ENCODE peak calls at places on chromosomes 2 and 18, in ten cellular contexts. One of them, this sample, is unnamed. For H3K4me1 and H3K9me3, the result is how much of the 10 kb centered on the place peaks cover.

GRCh38 chr2:56754066-56754615 is 570.4 kb downstream of the CCDC85A start:
- DNase-seq in IMR-90: no peak
- DNase-seq in aorta: no peak
- DNase-seq in heart left ventricle: no peak
- DNase-seq in ovary: no peak
- DNase-seq in mesenchymal stem cell: no peak
- DNase-seq in prostate gland: no peak
- DNase-seq in A549: no peak
- DNase-seq in mammary epithelial cell: no peak
- DNase-seq in GM23248: no peak
- DNase-seq in this sample: no peak

GRCh38 chr18:666177-666576 is 8.7 kb downstream of the TYMS start:
- DNase-seq in prostate gland: no peak
- DNase-seq in aorta: no peak
- DNase-seq in mammary epithelial cell: no peak
- DNase-seq in IMR-90: no peak
- DNase-seq in heart left ventricle: no peak
- DNase-seq in mesenchymal stem cell: no peak
- DNase-seq in GM23248: peak
- DNase-seq in A549: no peak
- DNase-seq in ovary: no peak
- DNase-seq in this sample: no peak

GRCh38 chr2:143629344-143629743 is 500.1 kb downstream of the ARHGAP15 start:
- DNase-seq in A549: no peak
- DNase-seq in ovary: no peak
- DNase-seq in heart left ventricle: no peak
- DNase-seq in aorta: no peak
- DNase-seq in GM23248: peak
- DNase-seq in prostate gland: no peak
- DNase-seq in mammary epithelial cell: no peak
- DNase-seq in IMR-90: peak
- DNase-seq in mesenchymal stem cell: peak
- DNase-seq in this sample: no peak

GRCh38 chr2:71618327-71619113 is 165.2 kb downstream of the DYSF start:
- DNase-seq in ovary: peak
- DNase-seq in IMR-90: no peak
- DNase-seq in A549: no peak
- DNase-seq in heart left ventricle: peak
- DNase-seq in prostate gland: peak
- DNase-seq in aorta: peak
- DNase-seq in mammary epithelial cell: no peak
- DNase-seq in GM23248: no peak
- DNase-seq in mesenchymal stem cell: peak
- DNase-seq in this sample: no peak

GRCh38 chr2:18922276-18922675 is 332.9 kb upstream of the NT5C1B start:
- DNase-seq in ovary: no peak
- DNase-seq in IMR-90: peak
- DNase-seq in prostate gland: no peak
- DNase-seq in mammary epithelial cell: no peak
- DNase-seq in aorta: no peak
- DNase-seq in GM23248: peak
- DNase-seq in mesenchymal stem cell: no peak
- DNase-seq in A549: no peak
- DNase-seq in heart left ventricle: no peak
- DNase-seq in this sample: no peak

GRCh38 chr2:173986805-173987204 is 21.6 kb upstream of the SP3 start:
- DNase-seq in A549: no peak
- DNase-seq in mammary epithelial cell: no peak
- DNase-seq in IMR-90: peak
- DNase-seq in prostate gland: no peak
- DNase-seq in mesenchymal stem cell: peak
- DNase-seq in heart left ventricle: no peak
- DNase-seq in aorta: no peak
- DNase-seq in GM23248: peak
- DNase-seq in ovary: no peak
- DNase-seq in this sample: no peak

GRCh38 chr18:24499814-24500601 is 39.6 kb downstream of the HRH4 start:
- DNase-seq in IMR-90: peak
- DNase-seq in prostate gland: no peak
- DNase-seq in A549: no peak
- DNase-seq in aorta: no peak
- DNase-seq in heart left ventricle: no peak
- DNase-seq in ovary: no peak
- DNase-seq in mesenchymal stem cell: no peak
- DNase-seq in mammary epithelial cell: no peak
- DNase-seq in GM23248: peak
- DNase-seq in this sample: no peak

GRCh38 chr18:46148810-46149209 is 44.6 kb downstream of the HAUS1 start:
- DNase-seq in IMR-90: peak
- DNase-seq in heart left ventricle: no peak
- DNase-seq in mesenchymal stem cell: peak
- DNase-seq in A549: peak
- DNase-seq in aorta: no peak
- DNase-seq in prostate gland: peak
- DNase-seq in mammary epithelial cell: peak
- DNase-seq in ovary: no peak
- DNase-seq in GM23248: peak
- DNase-seq in this sample: peak

GRCh38 chr2:156021326-156022040 is 311.0 kb downstream of the NR4A2 start:
- DNase-seq in mesenchymal stem cell: no peak
- DNase-seq in mammary epithelial cell: peak
- DNase-seq in A549: no peak
- DNase-seq in aorta: no peak
- DNase-seq in GM23248: no peak
- DNase-seq in IMR-90: no peak
- DNase-seq in ovary: no peak
- DNase-seq in heart left ventricle: no peak
- DNase-seq in prostate gland: peak
- DNase-seq in this sample: peak

GRCh38 chr18:59802031-59802430 is 97.8 kb upstream of the PMAIP1 start:
- DNase-seq in GM23248: no peak
- DNase-seq in mesenchymal stem cell: no peak
- DNase-seq in IMR-90: no peak
- DNase-seq in aorta: no peak
- DNase-seq in mammary epithelial cell: no peak
- DNase-seq in ovary: no peak
- DNase-seq in prostate gland: no peak
- DNase-seq in A549: no peak
- DNase-seq in heart left ventricle: no peak
- DNase-seq in this sample: no peak

GRCh38 chr2:190804182-190804795 is 76.3 kb upstream of the GLS start:
- DNase-seq in GM23248: peak
- DNase-seq in A549: no peak
- DNase-seq in prostate gland: no peak
- DNase-seq in mammary epithelial cell: no peak
- DNase-seq in aorta: no peak
- DNase-seq in IMR-90: peak
- DNase-seq in ovary: no peak
- DNase-seq in mesenchymal stem cell: peak
- DNase-seq in heart left ventricle: no peak
- DNase-seq in this sample: peak

GRCh38 chr2:182597570-182597969 is 118.5 kb upstream of the DNAJC10 start:
- DNase-seq in prostate gland: no peak
- DNase-seq in mesenchymal stem cell: no peak
- DNase-seq in IMR-90: no peak
- DNase-seq in heart left ventricle: no peak
- DNase-seq in ovary: no peak
- DNase-seq in A549: no peak
- DNase-seq in aorta: no peak
- DNase-seq in mammary epithelial cell: no peak
- DNase-seq in GM23248: no peak
- DNase-seq in this sample: no peak

GRCh38 chr2:45072064-45072861 is 63.0 kb upstream of the SIX2 start:
- DNase-seq in GM23248: no peak
- DNase-seq in IMR-90: no peak
- DNase-seq in mammary epithelial cell: no peak
- DNase-seq in aorta: no peak
- DNase-seq in heart left ventricle: no peak
- DNase-seq in mesenchymal stem cell: no peak
- DNase-seq in prostate gland: no peak
- DNase-seq in A549: no peak
- DNase-seq in ovary: no peak
- DNase-seq in this sample: no peak

GRCh38 chr2:70710276-70710675 is 57.7 kb downstream of the ADD2 start:
- DNase-seq in IMR-90: no peak
- DNase-seq in GM23248: no peak
- DNase-seq in heart left ventricle: no peak
- DNase-seq in ovary: no peak
- DNase-seq in mesenchymal stem cell: no peak
- DNase-seq in prostate gland: no peak
- DNase-seq in A549: no peak
- DNase-seq in mammary epithelial cell: no peak
- DNase-seq in aorta: no peak
- DNase-seq in this sample: no peak

GRCh38 chr2:179861777-179862117 is 335 bp upstream of the ZNF385B start:
- DNase-seq in mammary epithelial cell: peak
- DNase-seq in A549: no peak
- DNase-seq in IMR-90: peak
- DNase-seq in aorta: no peak
- DNase-seq in heart left ventricle: no peak
- DNase-seq in GM23248: peak
- DNase-seq in mesenchymal stem cell: peak
- DNase-seq in ovary: no peak
- DNase-seq in prostate gland: no peak
- DNase-seq in this sample: no peak

GRCh38 chr2:222309361-222309760 is 10.6 kb upstream of the PAX3 start:
- DNase-seq in heart left ventricle: no peak
- DNase-seq in ovary: no peak
- DNase-seq in mammary epithelial cell: no peak
- DNase-seq in IMR-90: no peak
- DNase-seq in mesenchymal stem cell: no peak
- DNase-seq in A549: no peak
- DNase-seq in prostate gland: no peak
- DNase-seq in GM23248: no peak
- DNase-seq in aorta: no peak
- DNase-seq in this sample: no peak

GRCh38 chr2:133568172-133568571 is at the start of gene NCKAP5:
- DNase-seq in prostate gland: peak
- DNase-seq in IMR-90: peak
- DNase-seq in GM23248: peak
- DNase-seq in aorta: no peak
- DNase-seq in mammary epithelial cell: peak
- DNase-seq in heart left ventricle: no peak
- DNase-seq in A549: peak
- DNase-seq in mesenchymal stem cell: peak
- DNase-seq in ovary: no peak
- DNase-seq in this sample: peak

GRCh38 chr2:8306530-8307351 is 375.1 kb upstream of the ID2 start:
- DNase-seq in ovary: no peak
- DNase-seq in prostate gland: no peak
- DNase-seq in GM23248: peak
- DNase-seq in IMR-90: peak
- DNase-seq in mammary epithelial cell: no peak
- DNase-seq in A549: peak
- DNase-seq in aorta: no peak
- DNase-seq in mesenchymal stem cell: peak
- DNase-seq in heart left ventricle: no peak
- DNase-seq in this sample: no peak

GRCh38 chr18:47780011-47780725 is 150.3 kb downstream of the SMAD2 start:
- DNase-seq in GM23248: no peak
- DNase-seq in IMR-90: no peak
- DNase-seq in prostate gland: no peak
- DNase-seq in aorta: no peak
- DNase-seq in mammary epithelial cell: no peak
- DNase-seq in heart left ventricle: no peak
- DNase-seq in A549: no peak
- DNase-seq in ovary: no peak
- DNase-seq in mesenchymal stem cell: no peak
- DNase-seq in this sample: no peak

GRCh38 chr2:62826141-62826540 is 120.6 kb downstream of the EHBP1 start:
- DNase-seq in heart left ventricle: no peak
- DNase-seq in IMR-90: peak
- DNase-seq in ovary: no peak
- DNase-seq in prostate gland: no peak
- DNase-seq in aorta: no peak
- DNase-seq in GM23248: peak
- DNase-seq in mesenchymal stem cell: peak
- DNase-seq in mammary epithelial cell: no peak
- DNase-seq in A549: no peak
- DNase-seq in this sample: no peak

GRCh38 chr2:60979231-60979630 is 38.3 kb upstream of the PEX13 start:
- DNase-seq in ovary: no peak
- DNase-seq in aorta: no peak
- DNase-seq in GM23248: no peak
- DNase-seq in prostate gland: no peak
- DNase-seq in IMR-90: no peak
- DNase-seq in heart left ventricle: no peak
- DNase-seq in mesenchymal stem cell: no peak
- DNase-seq in A549: no peak
- DNase-seq in mammary epithelial cell: no peak
- DNase-seq in this sample: no peak
- H3K4me1 ChIP-seq in ovary: under half
- H3K4me1 ChIP-seq in aorta: under half
- H3K4me1 ChIP-seq in GM23248: under half
- H3K4me1 ChIP-seq in prostate gland: under half
- H3K4me1 ChIP-seq in IMR-90: under half
- H3K4me1 ChIP-seq in heart left ventricle: under half
- H3K4me1 ChIP-seq in mesenchymal stem cell: under half
- H3K4me1 ChIP-seq in A549: under half
- H3K4me1 ChIP-seq in mammary epithelial cell: under half
- H3K4me1 ChIP-seq in this sample: under half

GRCh38 chr2:98972582-98973167 is 36.6 kb upstream of the CRACDL start:
- DNase-seq in GM23248: no peak
- DNase-seq in prostate gland: no peak
- DNase-seq in ovary: no peak
- DNase-seq in A549: no peak
- DNase-seq in IMR-90: no peak
- DNase-seq in heart left ventricle: no peak
- DNase-seq in mesenchymal stem cell: no peak
- DNase-seq in mammary epithelial cell: no peak
- DNase-seq in aorta: no peak
- DNase-seq in this sample: no peak
- H3K9me3 ChIP-seq in GM23248: under half
- H3K9me3 ChIP-seq in prostate gland: under half
- H3K9me3 ChIP-seq in ovary: under half
- H3K9me3 ChIP-seq in A549: under half
- H3K9me3 ChIP-seq in IMR-90: under half
- H3K9me3 ChIP-seq in heart left ventricle: under half
- H3K9me3 ChIP-seq in mesenchymal stem cell: half or more
- H3K9me3 ChIP-seq in mammary epithelial cell: under half
- H3K9me3 ChIP-seq in aorta: under half
- H3K9me3 ChIP-seq in this sample: under half

DNA sequence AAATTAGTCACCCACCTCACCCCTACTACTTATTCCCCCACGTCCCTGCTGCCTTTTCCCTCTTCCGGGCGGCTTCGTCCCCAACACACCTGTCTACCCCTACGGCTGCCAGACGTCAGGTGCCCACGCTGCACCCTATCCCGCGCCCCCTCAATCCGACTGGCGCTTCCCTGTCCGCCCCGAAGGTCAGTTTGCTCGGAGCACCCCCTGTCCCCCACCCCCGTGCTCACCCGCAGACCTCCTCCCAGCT is 457 bp downstream of the ACVR1C start:
- DNase-seq in aorta: no peak
- DNase-seq in ovary: no peak
- DNase-seq in prostate gland: no peak
- DNase-seq in mammary epithelial cell: peak
- DNase-seq in heart left ventricle: no peak
- DNase-seq in IMR-90: no peak
- DNase-seq in GM23248: no peak
- DNase-seq in mesenchymal stem cell: peak
- DNase-seq in A549: no peak
- DNase-seq in this sample: no peak
- H3K27ac ChIP-seq in aorta: no peak
- H3K27ac ChIP-seq in ovary: no peak
- H3K27ac ChIP-seq in prostate gland: peak
- H3K27ac ChIP-seq in mammary epithelial cell: no peak
- H3K27ac ChIP-seq in heart left ventricle: no peak
- H3K27ac ChIP-seq in IMR-90: no peak
- H3K27ac ChIP-seq in GM23248: no peak
- H3K27ac ChIP-seq in mesenchymal stem cell: no peak
- H3K27ac ChIP-seq in A549: no peak
- H3K27ac ChIP-seq in this sample: peak

GRCh38 chr2:48417843-48418838 is 111.8 kb upstream of the STON1 start:
- DNase-seq in mesenchymal stem cell: no peak
- DNase-seq in prostate gland: no peak
- DNase-seq in A549: no peak
- DNase-seq in aorta: no peak
- DNase-seq in mammary epithelial cell: no peak
- DNase-seq in IMR-90: no peak
- DNase-seq in GM23248: no peak
- DNase-seq in heart left ventricle: no peak
- DNase-seq in ovary: no peak
- DNase-seq in this sample: no peak
- H3K4me1 ChIP-seq in mesenchymal stem cell: under half
- H3K4me1 ChIP-seq in prostate gland: under half
- H3K4me1 ChIP-seq in A549: under half
- H3K4me1 ChIP-seq in aorta: under half
- H3K4me1 ChIP-seq in mammary epithelial cell: under half
- H3K4me1 ChIP-seq in IMR-90: under half
- H3K4me1 ChIP-seq in GM23248: under half
- H3K4me1 ChIP-seq in heart left ventricle: under half
- H3K4me1 ChIP-seq in ovary: under half
- H3K4me1 ChIP-seq in this sample: under half

This sample was measured in small intestine.